ENCODE peak calls at places on chromosome 22, in nine cellular contexts. One of them, this sample, is unnamed.

GRCh38 chr22:44752285-44753188 is at the start of gene ARHGAP8:
- DNase-seq in lower leg skin: no peak
- DNase-seq in cardiac fibroblast: no peak
- DNase-seq in osteocyte: no peak
- DNase-seq in right lobe of liver: no peak
- DNase-seq in HFFc6: no peak
- DNase-seq in fibroblast of villous mesenchyme: no peak
- DNase-seq in activated B cell treated with CpG ODN at 0.5 μM for 24 hours: no peak
- DNase-seq in RWPE1: peak
- DNase-seq in this sample: no peak

GRCh38 chr22:19971276-19972124 is 29.9 kb upstream of the TXNRD2 start:
- DNase-seq in right lobe of liver: peak
- DNase-seq in lower leg skin: no peak
- DNase-seq in activated B cell treated with CpG ODN at 0.5 μM for 24 hours: no peak
- DNase-seq in osteocyte: no peak
- DNase-seq in RWPE1: no peak
- DNase-seq in HFFc6: no peak
- DNase-seq in cardiac fibroblast: no peak
- DNase-seq in fibroblast of villous mesenchyme: no peak
- DNase-seq in this sample: no peak

GRCh38 chr22:19568337-19569311 is 44.4 kb upstream of the CLDN5 start:
- DNase-seq in HFFc6: peak
- DNase-seq in right lobe of liver: no peak
- DNase-seq in RWPE1: peak
- DNase-seq in lower leg skin: no peak
- DNase-seq in osteocyte: no peak
- DNase-seq in fibroblast of villous mesenchyme: peak
- DNase-seq in cardiac fibroblast: peak
- DNase-seq in activated B cell treated with CpG ODN at 0.5 μM for 24 hours: no peak
- DNase-seq in this sample: no peak

GRCh38 chr22:23361676-23362075 is 181.4 kb downstream of the BCR start:
- DNase-seq in fibroblast of villous mesenchyme: no peak
- DNase-seq in RWPE1: no peak
- DNase-seq in cardiac fibroblast: no peak
- DNase-seq in activated B cell treated with CpG ODN at 0.5 μM for 24 hours: no peak
- DNase-seq in right lobe of liver: no peak
- DNase-seq in osteocyte: no peak
- DNase-seq in HFFc6: no peak
- DNase-seq in lower leg skin: peak
- DNase-seq in this sample: no peak

GRCh38 chr22:37880668-37881440 is 25.2 kb upstream of the MICALL1 start:
- DNase-seq in HFFc6: peak
- DNase-seq in osteocyte: no peak
- DNase-seq in right lobe of liver: no peak
- DNase-seq in fibroblast of villous mesenchyme: peak
- DNase-seq in lower leg skin: no peak
- DNase-seq in RWPE1: no peak
- DNase-seq in cardiac fibroblast: peak
- DNase-seq in activated B cell treated with CpG ODN at 0.5 μM for 24 hours: no peak
- DNase-seq in this sample: no peak

GRCh38 chr22:49502126-49502826 is 325.4 kb downstream of the BRD1 start:
- DNase-seq in RWPE1: no peak
- DNase-seq in lower leg skin: peak
- DNase-seq in HFFc6: no peak
- DNase-seq in right lobe of liver: no peak
- DNase-seq in activated B cell treated with CpG ODN at 0.5 μM for 24 hours: no peak
- DNase-seq in fibroblast of villous mesenchyme: no peak
- DNase-seq in osteocyte: no peak
- DNase-seq in cardiac fibroblast: no peak
- DNase-seq in this sample: no peak

GRCh38 chr22:35549338-35549737 is 8.7 kb downstream of the RASD2 start:
- DNase-seq in right lobe of liver: no peak
- DNase-seq in HFFc6: no peak
- DNase-seq in osteocyte: no peak
- DNase-seq in lower leg skin: no peak
- DNase-seq in fibroblast of villous mesenchyme: no peak
- DNase-seq in RWPE1: no peak
- DNase-seq in cardiac fibroblast: no peak
- DNase-seq in activated B cell treated with CpG ODN at 0.5 μM for 24 hours: no peak
- DNase-seq in this sample: no peak

GRCh38 chr22:22709719-22710445 is 65.5 kb downstream of the GGTLC2 start:
- DNase-seq in right lobe of liver: peak
- DNase-seq in HFFc6: no peak
- DNase-seq in RWPE1: no peak
- DNase-seq in cardiac fibroblast: no peak
- DNase-seq in fibroblast of villous mesenchyme: no peak
- DNase-seq in lower leg skin: peak
- DNase-seq in activated B cell treated with CpG ODN at 0.5 μM for 24 hours: no peak
- DNase-seq in osteocyte: peak
- DNase-seq in this sample: no peak

GRCh38 chr22:25368271-25368670 is 148.8 kb downstream of the CRYBB2 start:
- DNase-seq in cardiac fibroblast: peak
- DNase-seq in fibroblast of villous mesenchyme: peak
- DNase-seq in lower leg skin: no peak
- DNase-seq in HFFc6: peak
- DNase-seq in RWPE1: peak
- DNase-seq in right lobe of liver: no peak
- DNase-seq in activated B cell treated with CpG ODN at 0.5 μM for 24 hours: no peak
- DNase-seq in osteocyte: no peak
- DNase-seq in this sample: no peak

GRCh38 chr22:31583861-31584485 is 78.0 kb downstream of the PISD start:
- DNase-seq in right lobe of liver: no peak
- DNase-seq in activated B cell treated with CpG ODN at 0.5 μM for 24 hours: no peak
- DNase-seq in cardiac fibroblast: peak
- DNase-seq in osteocyte: no peak
- DNase-seq in lower leg skin: peak
- DNase-seq in fibroblast of villous mesenchyme: peak
- DNase-seq in HFFc6: peak
- DNase-seq in RWPE1: no peak
- DNase-seq in this sample: no peak

GRCh38 chr22:48717076-48717810 is 1110.4 kb downstream of the BRD1 start:
- DNase-seq in activated B cell treated with CpG ODN at 0.5 μM for 24 hours: no peak
- DNase-seq in osteocyte: no peak
- DNase-seq in fibroblast of villous mesenchyme: no peak
- DNase-seq in lower leg skin: no peak
- DNase-seq in right lobe of liver: no peak
- DNase-seq in cardiac fibroblast: no peak
- DNase-seq in HFFc6: no peak
- DNase-seq in RWPE1: no peak
- DNase-seq in this sample: peak

GRCh38 chr22:28582806-28583205 is 96.8 kb downstream of the TTC28 start:
- DNase-seq in lower leg skin: no peak
- DNase-seq in activated B cell treated with CpG ODN at 0.5 μM for 24 hours: no peak
- DNase-seq in HFFc6: peak
- DNase-seq in right lobe of liver: no peak
- DNase-seq in cardiac fibroblast: peak
- DNase-seq in osteocyte: no peak
- DNase-seq in RWPE1: no peak
- DNase-seq in fibroblast of villous mesenchyme: peak
- DNase-seq in this sample: no peak

GRCh38 chr22:49705631-49706352 is 121.9 kb downstream of the BRD1 start:
- DNase-seq in RWPE1: no peak
- DNase-seq in lower leg skin: no peak
- DNase-seq in right lobe of liver: no peak
- DNase-seq in osteocyte: no peak
- DNase-seq in activated B cell treated with CpG ODN at 0.5 μM for 24 hours: no peak
- DNase-seq in HFFc6: no peak
- DNase-seq in cardiac fibroblast: no peak
- DNase-seq in fibroblast of villous mesenchyme: no peak
- DNase-seq in this sample: no peak

GRCh38 chr22:38006906-38007305 is 22.6 kb upstream of the SOX10 start:
- DNase-seq in RWPE1: no peak
- DNase-seq in fibroblast of villous mesenchyme: no peak
- DNase-seq in activated B cell treated with CpG ODN at 0.5 μM for 24 hours: no peak
- DNase-seq in cardiac fibroblast: no peak
- DNase-seq in right lobe of liver: no peak
- DNase-seq in osteocyte: no peak
- DNase-seq in lower leg skin: no peak
- DNase-seq in HFFc6: no peak
- DNase-seq in this sample: no peak

GRCh38 chr22:49087163-49087562 is 740.5 kb downstream of the BRD1 start:
- DNase-seq in RWPE1: no peak
- DNase-seq in osteocyte: no peak
- DNase-seq in fibroblast of villous mesenchyme: no peak
- DNase-seq in right lobe of liver: no peak
- DNase-seq in lower leg skin: no peak
- DNase-seq in cardiac fibroblast: no peak
- DNase-seq in HFFc6: no peak
- DNase-seq in activated B cell treated with CpG ODN at 0.5 μM for 24 hours: no peak
- DNase-seq in this sample: peak

GRCh38 chr22:24810043-24810749 is 4.2 kb downstream of the SGSM1 start:
- DNase-seq in lower leg skin: no peak
- DNase-seq in osteocyte: no peak
- DNase-seq in right lobe of liver: no peak
- DNase-seq in cardiac fibroblast: no peak
- DNase-seq in HFFc6: no peak
- DNase-seq in fibroblast of villous mesenchyme: no peak
- DNase-seq in RWPE1: no peak
- DNase-seq in activated B cell treated with CpG ODN at 0.5 μM for 24 hours: no peak
- DNase-seq in this sample: no peak

GRCh38 chr22:48820481-48821345 is 1007.0 kb downstream of the BRD1 start:
- DNase-seq in activated B cell treated with CpG ODN at 0.5 μM for 24 hours: no peak
- DNase-seq in fibroblast of villous mesenchyme: no peak
- DNase-seq in right lobe of liver: no peak
- DNase-seq in RWPE1: no peak
- DNase-seq in lower leg skin: no peak
- DNase-seq in cardiac fibroblast: no peak
- DNase-seq in osteocyte: no peak
- DNase-seq in HFFc6: no peak
- DNase-seq in this sample: peak

GRCh38 chr22:23193882-23194281 is 13.6 kb downstream of the BCR start:
- DNase-seq in activated B cell treated with CpG ODN at 0.5 μM for 24 hours: no peak
- DNase-seq in lower leg skin: no peak
- DNase-seq in HFFc6: no peak
- DNase-seq in osteocyte: no peak
- DNase-seq in right lobe of liver: no peak
- DNase-seq in fibroblast of villous mesenchyme: no peak
- DNase-seq in cardiac fibroblast: no peak
- DNase-seq in RWPE1: no peak
- DNase-seq in this sample: no peak

GRCh38 chr22:27247691-27248434 is 553.7 kb downstream of the MN1 start:
- DNase-seq in cardiac fibroblast: peak
- DNase-seq in fibroblast of villous mesenchyme: peak
- DNase-seq in right lobe of liver: no peak
- DNase-seq in osteocyte: no peak
- DNase-seq in RWPE1: no peak
- DNase-seq in HFFc6: no peak
- DNase-seq in activated B cell treated with CpG ODN at 0.5 μM for 24 hours: no peak
- DNase-seq in lower leg skin: no peak
- DNase-seq in this sample: no peak

GRCh38 chr22:44815099-44816070 is 63.0 kb downstream of the ARHGAP8 start:
- DNase-seq in right lobe of liver: no peak
- DNase-seq in osteocyte: no peak
- DNase-seq in cardiac fibroblast: no peak
- DNase-seq in HFFc6: no peak
- DNase-seq in fibroblast of villous mesenchyme: no peak
- DNase-seq in activated B cell treated with CpG ODN at 0.5 μM for 24 hours: no peak
- DNase-seq in lower leg skin: no peak
- DNase-seq in RWPE1: no peak
- DNase-seq in this sample: no peak

DNA sequence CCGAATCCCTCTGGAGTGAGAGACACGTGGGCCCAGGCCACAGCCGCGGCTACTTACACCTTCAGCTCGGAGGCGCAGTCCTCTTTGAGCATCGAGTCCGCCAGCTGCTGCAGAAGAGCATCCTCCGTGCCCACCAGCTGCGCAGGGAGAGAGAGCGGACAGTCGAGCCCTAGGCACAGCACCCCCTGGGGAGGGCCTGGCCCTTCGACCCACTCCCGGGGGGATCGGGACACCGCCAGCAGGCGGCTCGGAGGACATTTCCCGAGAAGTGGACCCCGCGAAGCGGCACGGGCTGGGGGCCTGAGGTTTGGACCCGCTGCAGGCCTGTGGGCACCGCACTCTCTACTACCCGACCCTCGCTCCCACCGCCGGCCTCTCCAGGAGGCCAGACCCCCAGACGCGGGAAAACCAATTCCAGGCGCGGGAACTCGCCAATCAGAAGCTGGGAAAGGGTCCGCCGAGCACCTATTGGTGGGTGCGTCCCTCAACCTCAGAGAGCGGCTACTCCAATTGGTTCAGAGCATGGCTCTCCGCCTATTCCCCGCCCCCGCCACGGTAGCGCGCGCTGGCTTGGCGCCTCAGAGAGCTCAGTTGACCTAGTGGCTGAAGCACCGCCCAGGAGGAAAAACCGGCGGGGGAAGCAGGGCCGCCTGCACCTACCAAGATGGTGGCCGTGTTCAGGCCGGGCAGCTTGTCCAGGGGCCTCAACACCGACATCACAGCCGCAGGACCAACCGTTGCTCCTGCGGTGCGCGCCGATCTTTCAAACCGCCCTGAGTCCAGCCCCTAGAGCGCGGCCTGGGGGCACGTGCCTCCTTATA is at the start of gene CENPM:
- DNase-seq in cardiac fibroblast: peak
- DNase-seq in activated B cell treated with CpG ODN at 0.5 μM for 24 hours: peak
- DNase-seq in RWPE1: peak
- DNase-seq in right lobe of liver: peak
- DNase-seq in HFFc6: peak
- DNase-seq in lower leg skin: peak
- DNase-seq in osteocyte: peak
- DNase-seq in fibroblast of villous mesenchyme: peak
- DNase-seq in this sample: no peak
- TF ChIP-seq CTCF in cardiac fibroblast: peak
- TF ChIP-seq CTCF in activated B cell treated with CpG ODN at 0.5 μM for 24 hours: no peak
- TF ChIP-seq CTCF in RWPE1: no peak
- TF ChIP-seq CTCF in right lobe of liver: no peak
- TF ChIP-seq CTCF in HFFc6: peak
- TF ChIP-seq CTCF in lower leg skin: no peak
- TF ChIP-seq CTCF in osteocyte: peak
- TF ChIP-seq CTCF in fibroblast of villous mesenchyme: peak
- TF ChIP-seq CTCF in this sample: peak

GRCh38 chr22:40036591-40037225 is 42.0 kb downstream of the FAM83F start:
- DNase-seq in osteocyte: no peak
- DNase-seq in fibroblast of villous mesenchyme: peak
- DNase-seq in activated B cell treated with CpG ODN at 0.5 μM for 24 hours: peak
- DNase-seq in HFFc6: peak
- DNase-seq in right lobe of liver: peak
- DNase-seq in cardiac fibroblast: peak
- DNase-seq in lower leg skin: peak
- DNase-seq in RWPE1: peak
- DNase-seq in this sample: no peak
- TF ChIP-seq CTCF in osteocyte: peak
- TF ChIP-seq CTCF in fibroblast of villous mesenchyme: peak
- TF ChIP-seq CTCF in activated B cell treated with CpG ODN at 0.5 μM for 24 hours: no peak
- TF ChIP-seq CTCF in HFFc6: peak
- TF ChIP-seq CTCF in right lobe of liver: peak
- TF ChIP-seq CTCF in cardiac fibroblast: peak
- TF ChIP-seq CTCF in lower leg skin: no peak
- TF ChIP-seq CTCF in RWPE1: peak
- TF ChIP-seq CTCF in this sample: peak

GRCh38 chr22:39598017-39598965 is 27.7 kb downstream of the CACNA1I start:
- DNase-seq in osteocyte: no peak
- DNase-seq in RWPE1: peak
- DNase-seq in activated B cell treated with CpG ODN at 0.5 μM for 24 hours: peak
- DNase-seq in right lobe of liver: peak
- DNase-seq in HFFc6: no peak
- DNase-seq in lower leg skin: peak
- DNase-seq in fibroblast of villous mesenchyme: no peak
- DNase-seq in cardiac fibroblast: no peak
- DNase-seq in this sample: no peak
- TF ChIP-seq CTCF in osteocyte: no peak
- TF ChIP-seq CTCF in RWPE1: peak
- TF ChIP-seq CTCF in activated B cell treated with CpG ODN at 0.5 μM for 24 hours: no peak
- TF ChIP-seq CTCF in right lobe of liver: no peak
- TF ChIP-seq CTCF in HFFc6: no peak
- TF ChIP-seq CTCF in lower leg skin: no peak
- TF ChIP-seq CTCF in fibroblast of villous mesenchyme: no peak
- TF ChIP-seq CTCF in cardiac fibroblast: peak
- TF ChIP-seq CTCF in this sample: no peak

GRCh38 chr22:47064416-47064815 is 302.0 kb downstream of the TBC1D22A start:
- DNase-seq in fibroblast of villous mesenchyme: no peak
- DNase-seq in right lobe of liver: no peak
- DNase-seq in lower leg skin: peak
- DNase-seq in RWPE1: no peak
- DNase-seq in activated B cell treated with CpG ODN at 0.5 μM for 24 hours: no peak
- DNase-seq in HFFc6: no peak
- DNase-seq in osteocyte: no peak
- DNase-seq in cardiac fibroblast: no peak
- DNase-seq in this sample: no peak
- TF ChIP-seq CTCF in fibroblast of villous mesenchyme: no peak
- TF ChIP-seq CTCF in right lobe of liver: no peak
- TF ChIP-seq CTCF in lower leg skin: no peak
- TF ChIP-seq CTCF in RWPE1: no peak
- TF ChIP-seq CTCF in activated B cell treated with CpG ODN at 0.5 μM for 24 hours: no peak
- TF ChIP-seq CTCF in HFFc6: no peak
- TF ChIP-seq CTCF in osteocyte: no peak
- TF ChIP-seq CTCF in cardiac fibroblast: no peak
- TF ChIP-seq CTCF in this sample: no peak